ENCODE peak calls at places on chromosomes 3 and 15, in four cellular contexts. One of them, this sample, is unnamed.

GRCh38 chr3:51711352-51712019 is 4.6 kb downstream of the GRM2 start:
- DNase-seq in WERI-Rb-1: no peak
- DNase-seq in kidney tubule cell: no peak
- DNase-seq in Kasumi-1: no peak
- DNase-seq in this sample: peak; percentile 42

GRCh38 chr3:149812165-149812605 is 830 bp upstream of the RNF13 start:
- DNase-seq in Kasumi-1: no peak
- DNase-seq in kidney tubule cell: no peak
- DNase-seq in WERI-Rb-1: no peak
- DNase-seq in this sample: no peak

GRCh38 chr3:179608931-179609720 is 4.5 kb downstream of the NDUFB5 start:
- DNase-seq in Kasumi-1: peak; percentile 38
- DNase-seq in WERI-Rb-1: no peak
- DNase-seq in kidney tubule cell: no peak
- DNase-seq in this sample: no peak

GRCh38 chr3:59411176-59411575 is 361.4 kb upstream of the CFAP20DC start:
- DNase-seq in WERI-Rb-1: no peak
- DNase-seq in kidney tubule cell: peak; percentile 25
- DNase-seq in Kasumi-1: no peak
- DNase-seq in this sample: no peak

GRCh38 chr3:8663177-8664061 is 18.8 kb upstream of the SSUH2 start:
- DNase-seq in WERI-Rb-1: peak; percentile 91
- DNase-seq in kidney tubule cell: peak; percentile 70
- DNase-seq in Kasumi-1: peak; percentile 48
- DNase-seq in this sample: no peak

GRCh38 chr15:66019377-66019776 is 150.1 kb downstream of the RAB11A start:
- DNase-seq in WERI-Rb-1: no peak
- DNase-seq in Kasumi-1: no peak
- DNase-seq in kidney tubule cell: no peak
- DNase-seq in this sample: no peak

GRCh38 chr15:99155961-99156443 is 51.1 kb downstream of the SYNM start:
- DNase-seq in Kasumi-1: no peak
- DNase-seq in WERI-Rb-1: no peak
- DNase-seq in kidney tubule cell: no peak
- DNase-seq in this sample: peak; percentile 40

GRCh38 chr3:64902991-64903390 is 215.2 kb upstream of the ADAMTS9 start:
- DNase-seq in kidney tubule cell: no peak
- DNase-seq in Kasumi-1: no peak
- DNase-seq in WERI-Rb-1: no peak
- DNase-seq in this sample: no peak

GRCh38 chr3:98722389-98722788 is 40.8 kb upstream of the ST3GAL6 start:
- DNase-seq in kidney tubule cell: no peak
- DNase-seq in WERI-Rb-1: no peak
- DNase-seq in Kasumi-1: no peak
- DNase-seq in this sample: no peak

GRCh38 chr3:197420115-197420514 is 121.7 kb upstream of the DLG1 start:
- DNase-seq in kidney tubule cell: no peak
- DNase-seq in Kasumi-1: no peak
- DNase-seq in WERI-Rb-1: no peak
- DNase-seq in this sample: no peak

GRCh38 chr15:100334015-100334414 is 7.8 kb downstream of the ADAMTS17 start:
- DNase-seq in Kasumi-1: no peak
- DNase-seq in WERI-Rb-1: no peak
- DNase-seq in kidney tubule cell: no peak
- DNase-seq in this sample: no peak

GRCh38 chr15:90074916-90075315 is 27.4 kb downstream of the IDH2 start:
- DNase-seq in Kasumi-1: no peak
- DNase-seq in WERI-Rb-1: no peak
- DNase-seq in kidney tubule cell: no peak
- DNase-seq in this sample: no peak

GRCh38 chr15:80669599-80670273 is 25.4 kb upstream of the ABHD17C start:
- DNase-seq in Kasumi-1: no peak
- DNase-seq in WERI-Rb-1: no peak
- DNase-seq in kidney tubule cell: peak; percentile 74
- DNase-seq in this sample: no peak

This sample was measured in ascending aorta.